ENCODE peak calls at places on chromosomes 4 and X, in seven cellular contexts. D is adrenal gland, H is pancreas, Z is mesenchymal stem cell, F is OCI-LY7, V is aorta, C is RWPE1. G is an unnamed sample.
A peak's percentile ranks its signal among the peaks of the same experiment; 100 is the strongest.

GRCh38 chr4:165583341-165583740 is 204.5 kb downstream of the CPE start:
- DNase-seq in D (no peak), H (no peak), Z (no peak), F (no peak), V (no peak), C (no peak), G (no peak)

GRCh38 chrX:86133761-86134160 is 14.5 kb upstream of the DACH2 start:
- DNase-seq in D (no peak), H (no peak), Z (peak; percentile 6), F (peak; percentile 20), V (no peak), C (no peak), G (no peak)

GRCh38 chr4:29046166-29046565 is 1674.0 kb upstream of the PCDH7 start:
- DNase-seq in D (no peak), H (no peak), Z (peak; percentile 82), F (no peak), V (no peak), C (no peak), G (no peak)

GRCh38 chr4:6200922-6201362 is 593 bp upstream of the JAKMIP1 start:
- DNase-seq in D (no peak), H (no peak), Z (no peak), F (peak; percentile 31), V (no peak), C (no peak), G (no peak)

GRCh38 chr4:149980941-149981340 is 97.3 kb upstream of the DCLK2 start:
- DNase-seq in D (peak; percentile 39), H (peak; percentile 59), Z (peak; percentile 73), F (peak; percentile 43), V (peak; percentile 71), C (peak; percentile 45), G (peak; percentile 33)

GRCh38 chrX:54494970-54495813 is 842 bp downstream of the FGD1 start:
- DNase-seq in D (peak; percentile 34), H (peak; percentile 68), Z (peak; percentile 46), F (no peak), V (peak; percentile 80), C (peak; percentile 19), G (no peak)

GRCh38 chr4:143335979-143336827 is 473 bp upstream of the GAB1 start:
- DNase-seq in D (peak; percentile 91), H (peak; percentile 89), Z (peak; percentile 93), F (peak; percentile 74), V (peak; percentile 96), C (peak; percentile 72), G (no peak)

GRCh38 chrX:108199691-108200090 is 108.1 kb downstream of the ATG4A start:
- DNase-seq in D (no peak), H (no peak), Z (peak; percentile 40), F (peak; percentile 7), V (no peak), C (peak; percentile 16), G (peak; percentile 16)

GRCh38 chrX:125090046-125090445 is 229.6 kb upstream of the TEX13C start:
- DNase-seq in D (no peak), H (no peak), Z (no peak), F (no peak), V (no peak), C (no peak), G (no peak)

GRCh38 chr4:128385683-128386304 is 98.2 kb upstream of the PGRMC2 start:
- DNase-seq in D (peak; percentile 21), H (no peak), Z (peak; percentile 99), F (no peak), V (no peak), C (peak; percentile 80), G (no peak)

GRCh38 chr4:105246712-105247111 is 100.0 kb downstream of the TET2 start:
- DNase-seq in D (no peak), H (no peak), Z (peak; percentile 4), F (no peak), V (no peak), C (no peak), G (no peak)

GRCh38 chrX:72028701-72029470 is 102.8 kb downstream of the RTL5 start:
- DNase-seq in D (no peak), H (no peak), Z (no peak), F (no peak), V (peak; percentile 38), C (no peak), G (no peak)

GRCh38 chr4:68250151-68250930 is 4.8 kb upstream of the TMPRSS11B start:
- DNase-seq in D (no peak), H (no peak), Z (no peak), F (no peak), V (no peak), C (no peak), G (no peak)

GRCh38 chr4:29113960-29114359 is 1606.2 kb upstream of the PCDH7 start:
- DNase-seq in D (no peak), H (no peak), Z (no peak), F (no peak), V (no peak), C (no peak), G (no peak)

GRCh38 chrX:39726810-39727209 is 370.9 kb downstream of the BCOR start:
- DNase-seq in D (no peak), H (no peak), Z (peak; percentile 73), F (no peak), V (no peak), C (no peak), G (no peak)

GRCh38 chr4:122710434-122711308 is 21.8 kb upstream of the BBS12 start:
- DNase-seq in D (no peak), H (no peak), Z (no peak), F (no peak), V (no peak), C (no peak), G (no peak)

GRCh38 chr4:4585012-4585670 is 43.3 kb upstream of the STX18 start:
- DNase-seq in D (no peak), H (no peak), Z (peak; percentile 46), F (no peak), V (no peak), C (no peak), G (no peak)

GRCh38 chr4:142656178-142656577 is 189.9 kb downstream of the INPP4B start:
- DNase-seq in D (no peak), H (no peak), Z (peak; percentile 42), F (peak; percentile 30), V (no peak), C (no peak), G (peak; percentile 32)

GRCh38 chr4:151540728-151541437 is 131.9 kb downstream of the FHIP1A start:
- DNase-seq in D (peak; percentile 11), H (no peak), Z (peak; percentile 93), F (no peak), V (no peak), C (peak; percentile 77), G (no peak)

GRCh38 chrX:18983711-18984380 is at the start of gene PHKA2:
- DNase-seq in D (peak; percentile 51), H (peak; percentile 78), Z (peak; percentile 61), F (no peak), V (peak; percentile 90), C (peak; percentile 30), G (no peak)

GRCh38 chr4:7590205-7590604 is 155.5 kb upstream of the PSAPL1 start:
- DNase-seq in D (no peak), H (no peak), Z (no peak), F (no peak), V (no peak), C (peak; percentile 36), G (no peak)

GRCh38 chr4:169342906-169343560 is 72.3 kb upstream of the SH3RF1 start:
- DNase-seq in D (no peak), H (no peak), Z (no peak), F (no peak), V (no peak), C (no peak), G (no peak)

GRCh38 chrX:10021461-10022272 is 54.5 kb downstream of the CLDN34 start:
- DNase-seq in D (peak; percentile 56), H (no peak), Z (peak; percentile 39), F (no peak), V (no peak), C (no peak), G (no peak)

DNA sequence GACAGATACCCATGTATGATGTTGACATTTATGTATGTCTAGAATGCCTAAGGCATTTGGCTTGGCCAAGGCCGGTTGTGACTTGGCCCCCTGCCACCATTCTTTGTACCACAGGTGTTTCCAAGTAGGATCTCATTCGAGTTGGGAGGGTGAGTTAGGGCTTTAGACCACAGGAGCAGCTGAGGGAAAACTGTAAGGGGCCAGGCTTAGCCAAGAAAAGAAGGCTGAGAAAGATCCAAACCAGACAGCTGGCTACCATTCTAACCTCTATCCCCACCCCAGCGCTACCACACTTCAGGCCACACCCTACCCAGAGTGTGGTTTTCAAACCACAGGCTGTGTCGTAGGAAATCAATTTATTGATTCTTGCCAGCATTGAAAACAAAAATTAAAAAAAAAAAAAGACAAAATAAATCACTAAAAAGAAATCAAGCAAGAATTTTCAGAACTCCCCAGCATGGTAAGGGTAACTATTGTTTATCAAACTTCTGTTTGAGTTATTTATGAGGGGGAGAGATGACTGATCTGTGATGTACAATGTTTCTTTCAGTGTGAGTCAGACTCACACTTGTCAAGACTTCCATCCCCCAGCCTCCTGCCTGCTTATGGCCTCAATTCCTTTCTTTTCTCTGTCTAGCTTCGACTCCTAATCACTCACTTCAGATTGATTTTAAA is 9.9 kb downstream of the TMSB4X start:
- DNase-seq in D (no peak), H (peak; percentile 75), Z (no peak), F (no peak), V (no peak), C (peak; percentile 71), G (peak; percentile 69)
- H3K27ac ChIP-seq in D (no peak overlapping the region), H (peak overlapping the region; percentile 68), Z (peak overlapping the region; percentile 35), F (no peak overlapping the region), V (no peak overlapping the region), C (peak overlapping the region; percentile 73), G (peak overlapping the region; percentile 71)

DNA sequence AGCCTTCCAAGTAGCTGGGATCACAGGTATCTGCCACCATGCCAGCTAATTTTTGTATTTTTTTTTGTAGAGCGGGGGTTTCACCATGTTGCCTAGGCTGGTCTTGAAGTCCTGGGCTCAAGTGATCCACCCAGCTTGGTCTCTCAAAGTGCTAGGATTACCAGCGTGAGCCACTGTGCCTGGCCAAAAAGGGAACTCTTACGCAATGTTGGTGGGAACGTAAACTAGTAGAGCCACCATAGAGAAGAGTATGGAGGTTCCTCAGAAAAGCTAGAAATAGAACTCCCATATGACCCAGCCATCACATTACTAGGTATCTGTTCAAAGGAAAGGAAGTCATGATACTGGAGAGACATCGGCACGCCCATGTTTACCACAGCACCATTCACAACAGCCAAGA is 85.9 kb downstream of the PRKX start:
- DNase-seq in D (no peak), H (no peak), Z (no peak), F (no peak), V (no peak), C (no peak), G (no peak)
- H3K27ac ChIP-seq in D (no peak overlapping the region), H (no peak overlapping the region), Z (no peak overlapping the region), F (no peak overlapping the region), V (no peak overlapping the region), C (no peak overlapping the region), G (no peak overlapping the region)

DNA sequence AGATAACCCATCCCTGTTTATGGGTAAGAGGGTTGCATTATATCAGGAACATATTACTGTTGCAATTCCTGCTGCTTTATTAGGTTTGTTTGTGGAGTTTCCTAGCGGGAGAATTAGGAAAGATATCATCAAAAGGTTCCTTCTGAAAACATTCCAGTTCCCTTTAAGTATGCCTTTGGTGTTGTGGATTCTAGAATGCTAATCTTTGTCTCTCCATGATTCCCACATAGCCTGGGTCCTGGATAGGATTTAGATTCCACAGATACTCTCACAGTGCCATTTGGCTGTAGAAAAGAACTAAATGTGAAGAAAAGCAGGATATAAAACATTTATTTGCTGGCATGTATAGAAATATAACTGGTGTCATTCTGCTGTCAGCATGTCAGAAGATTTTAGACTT is 338.7 kb downstream of the PCDH18 start:
- DNase-seq in D (no peak), H (no peak), Z (no peak), F (no peak), V (no peak), C (no peak), G (no peak)
- H3K27ac ChIP-seq in D (no peak overlapping the region), H (no peak overlapping the region), Z (no peak overlapping the region), F (no peak overlapping the region), V (no peak overlapping the region), C (no peak overlapping the region), G (no peak overlapping the region)

GRCh38 chr4:154009191-154009590 is 220.3 kb upstream of the SFRP2 start:
- DNase-seq in D (no peak), H (no peak), Z (peak; percentile 47), F (no peak), V (no peak), C (peak; percentile 26), G (no peak)
- H3K27ac ChIP-seq in D (no peak overlapping the region), H (no peak overlapping the region), Z (no peak overlapping the region), F (no peak overlapping the region), V (no peak overlapping the region), C (no peak overlapping the region), G (no peak overlapping the region)